ENCODE peak calls at places on chromosomes 6 and 20, in nine cellular contexts. B is putamen; M is mucosa of gallbladder; P is GM13977; A is EL; V is activated CD8-positive, alpha-beta memory T cell treated with anti-CD3 and anti-CD28 coated beads for 1 hour; F is ACHN; K is H4; C is activated T-helper 1 cell treated with anti-CD3 and anti-CD28 coated beads, Interleukin-12 subunit alpha, Interleukin-12 subunit beta, Interleukin-2, Interleukin-4 antibody, amounts not matched to agents 30 ng/mL and 10 ng/mL and 1 ng/mL, durations not matched to agents 14 hours and 24 hours and 36 hours. O is an unnamed sample.

GRCh38 chr6:1256435-1257008 is 55.4 kb upstream of the FOXQ1 start:
- DNase-seq in B (no peak), M (no peak), C (no peak), K (no peak), A (no peak), V (no peak), P (no peak), F (no peak), O (no peak)

GRCh38 chr6:33740204-33740608 is 6.5 kb downstream of the IP6K3 start:
- DNase-seq in K (no peak), F (no peak), A (no peak), M (no peak), V (no peak), C (no peak), P (no peak), B (no peak), O (peak)

GRCh38 chr20:60256811-60257210 is 298.6 kb downstream of the CDH26 start:
- DNase-seq in B (no peak), A (no peak), F (no peak), K (no peak), P (no peak), V (no peak), C (no peak), M (no peak), O (no peak)

GRCh38 chr20:23289249-23289648 is 61.3 kb upstream of the NXT1 start:
- DNase-seq in K (no peak), B (no peak), A (no peak), M (no peak), F (no peak), P (no peak), V (no peak), C (no peak), O (no peak)

GRCh38 chr6:114084327-114084890 is 113.5 kb upstream of the HDAC2 start:
- DNase-seq in V (no peak), K (no peak), B (no peak), F (no peak), C (no peak), M (no peak), P (no peak), A (peak), O (peak)

GRCh38 chr20:25148181-25148981 is 47.1 kb upstream of the ENTPD6 start:
- DNase-seq in A (peak), F (no peak), V (peak), K (no peak), M (peak), C (peak), P (no peak), B (peak), O (peak)

GRCh38 chr6:3650341-3650958 is 101.1 kb downstream of the PXDC1 start:
- DNase-seq in K (no peak), P (no peak), B (no peak), M (no peak), F (no peak), V (no peak), A (no peak), C (no peak), O (no peak)

GRCh38 chr6:101391772-101392560 is 1.5 kb upstream of the GRIK2 start:
- DNase-seq in K (no peak), A (peak), V (no peak), M (no peak), B (no peak), F (no peak), C (no peak), P (no peak), O (no peak)

GRCh38 chr6:14107000-14107399 is 10.6 kb upstream of the CD83 start:
- DNase-seq in A (no peak), F (no peak), K (no peak), V (no peak), P (no peak), M (no peak), C (no peak), B (no peak), O (no peak)

GRCh38 chr20:49948809-49949507 is 12.8 kb downstream of the RNF114 start:
- DNase-seq in C (no peak), F (peak), B (no peak), A (peak), M (no peak), K (no peak), V (no peak), P (no peak), O (no peak)

GRCh38 chr6:133991096-133991593 is 38.1 kb downstream of the TBPL1 start:
- DNase-seq in F (no peak), A (peak), M (no peak), K (peak), C (no peak), B (no peak), P (no peak), V (no peak), O (no peak)

GRCh38 chr6:145332001-145332400 is 403.3 kb downstream of the EPM2A start:
- DNase-seq in A (peak), F (no peak), C (no peak), M (no peak), P (no peak), B (no peak), K (no peak), V (no peak), O (no peak)

GRCh38 chr6:142395266-142395665 is 93.5 kb downstream of the ADGRG6 start:
- DNase-seq in V (no peak), K (no peak), M (no peak), C (no peak), A (no peak), F (no peak), B (no peak), P (no peak), O (no peak)

GRCh38 chr6:17703256-17703694 is 3.5 kb downstream of the NUP153 start:
- DNase-seq in M (peak), A (peak), P (no peak), V (no peak), K (peak), C (peak), B (no peak), F (peak), O (no peak)

GRCh38 chr6:105492706-105493673 is 90.1 kb upstream of the PREP start:
- DNase-seq in M (no peak), V (no peak), A (no peak), P (peak), C (no peak), B (no peak), F (no peak), K (no peak), O (no peak)

GRCh38 chr20:45611054-45611453 is 18.5 kb upstream of the WFDC10A start:
- DNase-seq in M (no peak), P (no peak), F (no peak), K (peak), B (no peak), C (no peak), A (peak), V (no peak), O (no peak)

GRCh38 chr20:46571418-46571817 is 21.0 kb upstream of the OCSTAMP start:
- DNase-seq in B (no peak), P (no peak), F (no peak), A (no peak), M (no peak), V (no peak), K (no peak), C (no peak), O (no peak)

GRCh38 chr20:43385914-43386313 is 71.8 kb upstream of the SRSF6 start:
- DNase-seq in F (no peak), V (no peak), B (no peak), A (no peak), M (no peak), K (no peak), C (no peak), P (no peak), O (no peak)

GRCh38 chr20:44601801-44602204 is 19.4 kb downstream of the PKIG start:
- DNase-seq in V (no peak), A (peak), F (no peak), B (peak), M (peak), K (no peak), C (no peak), P (no peak), O (peak)

GRCh38 chr6:17885079-17885478 is 102.4 kb downstream of the KIF13A start:
- DNase-seq in M (no peak), B (no peak), P (no peak), K (no peak), F (no peak), V (no peak), A (no peak), C (no peak), O (no peak)

GRCh38 chr20:15446373-15446772 is 1109.0 kb upstream of the FLRT3 start:
- DNase-seq in F (no peak), B (no peak), M (no peak), C (no peak), A (no peak), P (no peak), K (no peak), V (no peak), O (peak)

GRCh38 chr20:18276821-18277220 is 11.5 kb upstream of the ZNF133 start:
- DNase-seq in M (peak), F (peak), C (peak), A (peak), V (peak), B (peak), K (peak), P (peak), O (peak)